ENCODE peak calls at places on chromosomes 12 and 14, in eight cellular contexts. T is T-cell, D is SJCRH30, E is mucosa of descending colon, L is GM04504, A is left ventricle myocardium inferior, I is AG04450, F is H7. Q is an unnamed sample.

GRCh38 chr14:69010632-69011031 is 31.5 kb upstream of the ACTN1 start:
- DNase-seq in T (no peak), D (no peak), E (peak; percentile 39), L (no peak), A (no peak), I (no peak), F (no peak), Q (no peak)

GRCh38 chr14:101495827-101496778 is 65.2 kb upstream of the DIO3 start:
- DNase-seq in T (no peak), D (no peak), E (no peak), L (no peak), A (peak; percentile 4), I (no peak), F (peak; percentile 73), Q (no peak)

GRCh38 chr12:75933136-75933535 is 98.4 kb downstream of the PHLDA1 start:
- DNase-seq in T (no peak), D (no peak), E (no peak), L (peak; percentile 47), A (no peak), I (peak; percentile 84), F (no peak), Q (no peak)

GRCh38 chr12:89983622-89984021 is 275.0 kb upstream of the ATP2B1 start:
- DNase-seq in T (no peak), D (no peak), E (no peak), L (no peak), A (no peak), I (no peak), F (no peak), Q (no peak)

GRCh38 chr12:108821407-108822397 is 35.7 kb downstream of the SSH1 start:
- DNase-seq in T (no peak), D (no peak), E (no peak), L (no peak), A (no peak), I (no peak), F (no peak), Q (no peak)

GRCh38 chr12:50055831-50056628 is 1.4 kb upstream of the ASIC1 start:
- DNase-seq in T (peak; percentile 40), D (peak; percentile 75), E (peak; percentile 54), L (no peak), A (no peak), I (no peak), F (peak; percentile 88), Q (no peak)

GRCh38 chr12:1660304-1661187 is 30.3 kb upstream of the ADIPOR2 start:
- DNase-seq in T (peak; percentile 34), D (no peak), E (peak; percentile 83), L (no peak), A (no peak), I (no peak), F (peak; percentile 58), Q (no peak)

GRCh38 chr14:58978336-58978735 is 210.1 kb upstream of the DAAM1 start:
- DNase-seq in T (no peak), D (peak; percentile 3), E (peak; percentile 30), L (no peak), A (peak; percentile 64), I (no peak), F (no peak), Q (no peak)

GRCh38 chr12:56258068-56258819 is at the start of gene ANKRD52:
- DNase-seq in T (peak; percentile 74), D (peak; percentile 84), E (peak; percentile 86), L (peak; percentile 55), A (peak; percentile 81), I (peak; percentile 43), F (peak; percentile 99), Q (no peak)

GRCh38 chr12:43099691-43100163 is 452.3 kb downstream of the ADAMTS20 start:
- DNase-seq in T (no peak), D (no peak), E (no peak), L (no peak), A (no peak), I (no peak), F (no peak), Q (no peak)

GRCh38 chr12:108367436-108367835 is 28.3 kb upstream of the CMKLR1 start:
- DNase-seq in T (no peak), D (no peak), E (no peak), L (no peak), A (no peak), I (no peak), F (no peak), Q (no peak)

GRCh38 chr12:113403435-113404415 is at the start of gene SDS:
- DNase-seq in T (no peak), D (peak; percentile 33), E (peak; percentile 51), L (no peak), A (peak; percentile 46), I (peak; percentile 16), F (peak; percentile 56), Q (no peak)

GRCh38 chr14:22039938-22040780 is 366.5 kb upstream of the OR4E1 start:
- DNase-seq in T (no peak), D (no peak), E (no peak), L (no peak), A (no peak), I (no peak), F (peak; percentile 12), Q (no peak)

GRCh38 chr14:24389266-24389855 is 9.4 kb upstream of the NYNRIN start:
- DNase-seq in T (no peak), D (peak; percentile 83), E (no peak), L (no peak), A (no peak), I (no peak), F (no peak), Q (no peak)

GRCh38 chr14:72169521-72169920 is 237.3 kb downstream of the RGS6 start:
- DNase-seq in T (no peak), D (peak; percentile 5), E (no peak), L (no peak), A (no peak), I (no peak), F (peak; percentile 12), Q (no peak)

GRCh38 chr12:108482717-108483212 is 32.3 kb upstream of the FICD start:
- DNase-seq in T (no peak), D (no peak), E (no peak), L (no peak), A (no peak), I (no peak), F (no peak), Q (no peak)

GRCh38 chr14:85516239-85517112 is 13.5 kb upstream of the FLRT2 start:
- DNase-seq in T (no peak), D (no peak), E (no peak), L (peak; percentile 86), A (no peak), I (no peak), F (no peak), Q (no peak)

GRCh38 chr14:38143651-38144505 is 63.8 kb upstream of the SSTR1 start:
- DNase-seq in T (no peak), D (peak; percentile 42), E (no peak), L (peak; percentile 69), A (no peak), I (peak; percentile 51), F (no peak), Q (peak; percentile 9)

GRCh38 chr12:32918890-32919791 is 22.6 kb upstream of the PKP2 start:
- DNase-seq in T (no peak), D (peak; percentile 44), E (no peak), L (no peak), A (no peak), I (no peak), F (peak; percentile 36), Q (peak; percentile 51)

GRCh38 chr14:58882577-58883018 is 244.8 kb downstream of the DACT1 start:
- DNase-seq in T (no peak), D (peak; percentile 88), E (no peak), L (peak; percentile 59), A (no peak), I (no peak), F (no peak), Q (no peak)

GRCh38 chr14:60508707-60509437 is at the start of gene SIX6:
- DNase-seq in T (no peak), D (no peak), E (no peak), L (no peak), A (no peak), I (no peak), F (peak; percentile 89), Q (peak; percentile 7)

GRCh38 chr12:117972341-117972740 is 3.6 kb upstream of the KSR2 start:
- DNase-seq in T (no peak), D (no peak), E (peak; percentile 40), L (no peak), A (no peak), I (no peak), F (no peak), Q (no peak)

GRCh38 chr14:20454359-20454644 is 310 bp downstream of the OSGEP start:
- DNase-seq in T (no peak), D (no peak), E (no peak), L (no peak), A (no peak), I (no peak), F (no peak), Q (no peak)

GRCh38 chr14:87351007-87351406 is 642.0 kb downstream of the GALC start:
- DNase-seq in T (no peak), D (no peak), E (no peak), L (no peak), A (no peak), I (no peak), F (peak; percentile 2), Q (no peak)

GRCh38 chr14:64723691-64724577 is 19.7 kb downstream of the PLEKHG3 start:
- DNase-seq in T (no peak), D (no peak), E (peak; percentile 46), L (no peak), A (peak; percentile 4), I (no peak), F (no peak), Q (no peak)

GRCh38 chr12:304815-305214 is 42.2 kb upstream of the SLC6A13 start:
- DNase-seq in T (no peak), D (no peak), E (no peak), L (no peak), A (no peak), I (no peak), F (no peak), Q (no peak)

GRCh38 chr12:4422985-4423384 is 22.6 kb downstream of the FGF6 start:
- DNase-seq in T (no peak), D (no peak), E (no peak), L (no peak), A (no peak), I (no peak), F (no peak), Q (no peak)

GRCh38 chr14:93970967-93971634 is 5.3 kb downstream of the ASB2 start:
- DNase-seq in T (no peak), D (peak; percentile 59), E (peak; percentile 55), L (no peak), A (no peak), I (no peak), F (no peak), Q (no peak)

GRCh38 chr12:85002778-85003296 is 33.2 kb downstream of the TSPAN19 start:
- DNase-seq in T (no peak), D (no peak), E (no peak), L (no peak), A (no peak), I (no peak), F (no peak), Q (no peak)

GRCh38 chr14:41419709-41420108 is 187.0 kb upstream of the LRFN5 start:
- DNase-seq in T (no peak), D (no peak), E (no peak), L (no peak), A (no peak), I (no peak), F (no peak), Q (no peak)

GRCh38 chr14:61512026-61512425 is 183.3 kb upstream of the HIF1A start:
- DNase-seq in T (no peak), D (no peak), E (no peak), L (no peak), A (no peak), I (no peak), F (no peak), Q (no peak)

GRCh38 chr12:128657378-128657777 is 166.4 kb downstream of the SLC15A4 start:
- DNase-seq in T (no peak), D (no peak), E (no peak), L (no peak), A (no peak), I (no peak), F (no peak), Q (no peak)

GRCh38 chr12:116620085-116620734 is 61.0 kb downstream of the MAP1LC3B2 start:
- DNase-seq in T (no peak), D (no peak), E (no peak), L (no peak), A (no peak), I (no peak), F (no peak), Q (no peak)

Q was measured in smooth muscle cell of the brain vasculature.